ENCODE peak calls at places on chromosomes 1 and 21, in eight cellular contexts. One of them, this sample, is unnamed.
A peak's percentile ranks its signal among the peaks of the same experiment; 100 is the strongest.

GRCh38 chr1:33326690-33327300 is 5.9 kb upstream of the A3GALT2 start:
- DNase-seq in stimulated activated CD8-positive, alpha-beta memory T cell treated with anti-CD3 and anti-CD28 coated beads, Interleukin-7, amount 100 ng/mL, for 1 hour: no peak
- DNase-seq in iPS DF 19.7: no peak
- DNase-seq in left cardiac atrium: no peak
- DNase-seq in HL-60: peak; percentile 58
- DNase-seq in putamen: no peak
- DNase-seq in NCI-H2029: no peak
- DNase-seq in A172: no peak
- DNase-seq in this sample: no peak

GRCh38 chr1:212589434-212589833 is 19.1 kb upstream of the ATF3 start:
- DNase-seq in stimulated activated CD8-positive, alpha-beta memory T cell treated with anti-CD3 and anti-CD28 coated beads, Interleukin-7, amount 100 ng/mL, for 1 hour: no peak
- DNase-seq in iPS DF 19.7: no peak
- DNase-seq in left cardiac atrium: no peak
- DNase-seq in HL-60: no peak
- DNase-seq in putamen: no peak
- DNase-seq in NCI-H2029: no peak
- DNase-seq in A172: no peak
- DNase-seq in this sample: no peak

GRCh38 chr1:118785246-118785645 is 202.9 kb downstream of the TBX15 start:
- DNase-seq in stimulated activated CD8-positive, alpha-beta memory T cell treated with anti-CD3 and anti-CD28 coated beads, Interleukin-7, amount 100 ng/mL, for 1 hour: no peak
- DNase-seq in iPS DF 19.7: no peak
- DNase-seq in left cardiac atrium: no peak
- DNase-seq in HL-60: no peak
- DNase-seq in putamen: no peak
- DNase-seq in NCI-H2029: peak; percentile 2
- DNase-seq in A172: peak; percentile 39
- DNase-seq in this sample: no peak

GRCh38 chr1:101485712-101486111 is 248.9 kb downstream of the S1PR1 start:
- DNase-seq in stimulated activated CD8-positive, alpha-beta memory T cell treated with anti-CD3 and anti-CD28 coated beads, Interleukin-7, amount 100 ng/mL, for 1 hour: no peak
- DNase-seq in iPS DF 19.7: no peak
- DNase-seq in left cardiac atrium: no peak
- DNase-seq in HL-60: no peak
- DNase-seq in putamen: no peak
- DNase-seq in NCI-H2029: no peak
- DNase-seq in A172: no peak
- DNase-seq in this sample: no peak

GRCh38 chr1:9319789-9320519 is 27.3 kb downstream of the SPSB1 start:
- DNase-seq in stimulated activated CD8-positive, alpha-beta memory T cell treated with anti-CD3 and anti-CD28 coated beads, Interleukin-7, amount 100 ng/mL, for 1 hour: no peak
- DNase-seq in iPS DF 19.7: no peak
- DNase-seq in left cardiac atrium: no peak
- DNase-seq in HL-60: no peak
- DNase-seq in putamen: no peak
- DNase-seq in NCI-H2029: no peak
- DNase-seq in A172: no peak
- DNase-seq in this sample: no peak

GRCh38 chr1:224684920-224685547 is 68.9 kb downstream of the CNIH3 start:
- DNase-seq in stimulated activated CD8-positive, alpha-beta memory T cell treated with anti-CD3 and anti-CD28 coated beads, Interleukin-7, amount 100 ng/mL, for 1 hour: no peak
- DNase-seq in iPS DF 19.7: no peak
- DNase-seq in left cardiac atrium: no peak
- DNase-seq in HL-60: no peak
- DNase-seq in putamen: peak; percentile 22
- DNase-seq in NCI-H2029: no peak
- DNase-seq in A172: peak; percentile 30
- DNase-seq in this sample: no peak

GRCh38 chr1:39105841-39106765 is 80.0 kb downstream of the NDUFS5 start:
- DNase-seq in stimulated activated CD8-positive, alpha-beta memory T cell treated with anti-CD3 and anti-CD28 coated beads, Interleukin-7, amount 100 ng/mL, for 1 hour: no peak
- DNase-seq in iPS DF 19.7: no peak
- DNase-seq in left cardiac atrium: peak; percentile 67
- DNase-seq in HL-60: no peak
- DNase-seq in putamen: no peak
- DNase-seq in NCI-H2029: peak; percentile 95
- DNase-seq in A172: peak; percentile 52
- DNase-seq in this sample: no peak

GRCh38 chr1:32142446-32143301 is 34.8 kb downstream of the KPNA6 start:
- DNase-seq in stimulated activated CD8-positive, alpha-beta memory T cell treated with anti-CD3 and anti-CD28 coated beads, Interleukin-7, amount 100 ng/mL, for 1 hour: no peak
- DNase-seq in iPS DF 19.7: no peak
- DNase-seq in left cardiac atrium: peak; percentile 48
- DNase-seq in HL-60: no peak
- DNase-seq in putamen: no peak
- DNase-seq in NCI-H2029: peak; percentile 85
- DNase-seq in A172: peak; percentile 4
- DNase-seq in this sample: no peak

GRCh38 chr1:156608981-156609380 is 7.7 kb upstream of the GPATCH4 start:
- DNase-seq in stimulated activated CD8-positive, alpha-beta memory T cell treated with anti-CD3 and anti-CD28 coated beads, Interleukin-7, amount 100 ng/mL, for 1 hour: peak; percentile 39
- DNase-seq in iPS DF 19.7: no peak
- DNase-seq in left cardiac atrium: no peak
- DNase-seq in HL-60: no peak
- DNase-seq in putamen: no peak
- DNase-seq in NCI-H2029: no peak
- DNase-seq in A172: no peak
- DNase-seq in this sample: no peak

GRCh38 chr1:62962794-62963776 is 179.2 kb downstream of the ATG4C start:
- DNase-seq in stimulated activated CD8-positive, alpha-beta memory T cell treated with anti-CD3 and anti-CD28 coated beads, Interleukin-7, amount 100 ng/mL, for 1 hour: no peak
- DNase-seq in iPS DF 19.7: peak; percentile 71
- DNase-seq in left cardiac atrium: peak; percentile 36
- DNase-seq in HL-60: peak; percentile 2
- DNase-seq in putamen: no peak
- DNase-seq in NCI-H2029: peak; percentile 7
- DNase-seq in A172: peak; percentile 15
- DNase-seq in this sample: no peak

GRCh38 chr1:156677616-156678596 is 699 bp upstream of the NES start:
- DNase-seq in stimulated activated CD8-positive, alpha-beta memory T cell treated with anti-CD3 and anti-CD28 coated beads, Interleukin-7, amount 100 ng/mL, for 1 hour: no peak
- DNase-seq in iPS DF 19.7: no peak
- DNase-seq in left cardiac atrium: peak; percentile 80
- DNase-seq in HL-60: no peak
- DNase-seq in putamen: peak; percentile 81
- DNase-seq in NCI-H2029: peak; percentile 16
- DNase-seq in A172: peak; percentile 94
- DNase-seq in this sample: no peak

GRCh38 chr1:35569956-35570355 is 3.2 kb upstream of the TFAP2E start:
- DNase-seq in stimulated activated CD8-positive, alpha-beta memory T cell treated with anti-CD3 and anti-CD28 coated beads, Interleukin-7, amount 100 ng/mL, for 1 hour: no peak
- DNase-seq in iPS DF 19.7: no peak
- DNase-seq in left cardiac atrium: no peak
- DNase-seq in HL-60: no peak
- DNase-seq in putamen: no peak
- DNase-seq in NCI-H2029: no peak
- DNase-seq in A172: peak; percentile 22
- DNase-seq in this sample: no peak

GRCh38 chr1:27555700-27556424 is 48.1 kb downstream of the AHDC1 start:
- DNase-seq in stimulated activated CD8-positive, alpha-beta memory T cell treated with anti-CD3 and anti-CD28 coated beads, Interleukin-7, amount 100 ng/mL, for 1 hour: no peak
- DNase-seq in iPS DF 19.7: no peak
- DNase-seq in left cardiac atrium: peak; percentile 72
- DNase-seq in HL-60: peak; percentile 27
- DNase-seq in putamen: no peak
- DNase-seq in NCI-H2029: no peak
- DNase-seq in A172: no peak
- DNase-seq in this sample: no peak

GRCh38 chr1:11286735-11287410 is 13.9 kb downstream of the UBIAD1 start:
- DNase-seq in stimulated activated CD8-positive, alpha-beta memory T cell treated with anti-CD3 and anti-CD28 coated beads, Interleukin-7, amount 100 ng/mL, for 1 hour: no peak
- DNase-seq in iPS DF 19.7: peak; percentile 80
- DNase-seq in left cardiac atrium: no peak
- DNase-seq in HL-60: no peak
- DNase-seq in putamen: no peak
- DNase-seq in NCI-H2029: no peak
- DNase-seq in A172: no peak
- DNase-seq in this sample: no peak

GRCh38 chr1:160028426-160028825 is 3.4 kb downstream of the PIGM start:
- DNase-seq in stimulated activated CD8-positive, alpha-beta memory T cell treated with anti-CD3 and anti-CD28 coated beads, Interleukin-7, amount 100 ng/mL, for 1 hour: no peak
- DNase-seq in iPS DF 19.7: no peak
- DNase-seq in left cardiac atrium: no peak
- DNase-seq in HL-60: no peak
- DNase-seq in putamen: no peak
- DNase-seq in NCI-H2029: no peak
- DNase-seq in A172: no peak
- DNase-seq in this sample: no peak

GRCh38 chr1:7805460-7805859 is 21.4 kb downstream of the PER3 start:
- DNase-seq in stimulated activated CD8-positive, alpha-beta memory T cell treated with anti-CD3 and anti-CD28 coated beads, Interleukin-7, amount 100 ng/mL, for 1 hour: no peak
- DNase-seq in iPS DF 19.7: no peak
- DNase-seq in left cardiac atrium: no peak
- DNase-seq in HL-60: no peak
- DNase-seq in putamen: no peak
- DNase-seq in NCI-H2029: no peak
- DNase-seq in A172: no peak
- DNase-seq in this sample: no peak

GRCh38 chr1:240426056-240426455 is 185.9 kb downstream of the GREM2 start:
- DNase-seq in stimulated activated CD8-positive, alpha-beta memory T cell treated with anti-CD3 and anti-CD28 coated beads, Interleukin-7, amount 100 ng/mL, for 1 hour: no peak
- DNase-seq in iPS DF 19.7: no peak
- DNase-seq in left cardiac atrium: no peak
- DNase-seq in HL-60: no peak
- DNase-seq in putamen: no peak
- DNase-seq in NCI-H2029: no peak
- DNase-seq in A172: no peak
- DNase-seq in this sample: no peak

GRCh38 chr1:214603819-214604252 is 841 bp downstream of the CENPF start:
- DNase-seq in stimulated activated CD8-positive, alpha-beta memory T cell treated with anti-CD3 and anti-CD28 coated beads, Interleukin-7, amount 100 ng/mL, for 1 hour: no peak
- DNase-seq in iPS DF 19.7: no peak
- DNase-seq in left cardiac atrium: no peak
- DNase-seq in HL-60: no peak
- DNase-seq in putamen: no peak
- DNase-seq in NCI-H2029: no peak
- DNase-seq in A172: peak; percentile 36
- DNase-seq in this sample: no peak

GRCh38 chr1:100034465-100034864 is 64.7 kb downstream of the SLC35A3 start:
- DNase-seq in stimulated activated CD8-positive, alpha-beta memory T cell treated with anti-CD3 and anti-CD28 coated beads, Interleukin-7, amount 100 ng/mL, for 1 hour: no peak
- DNase-seq in iPS DF 19.7: no peak
- DNase-seq in left cardiac atrium: no peak
- DNase-seq in HL-60: no peak
- DNase-seq in putamen: peak; percentile 14
- DNase-seq in NCI-H2029: peak; percentile 6
- DNase-seq in A172: no peak
- DNase-seq in this sample: no peak

GRCh38 chr1:153288634-153289275 is 24.0 kb downstream of the PGLYRP3 start:
- DNase-seq in stimulated activated CD8-positive, alpha-beta memory T cell treated with anti-CD3 and anti-CD28 coated beads, Interleukin-7, amount 100 ng/mL, for 1 hour: no peak
- DNase-seq in iPS DF 19.7: no peak
- DNase-seq in left cardiac atrium: no peak
- DNase-seq in HL-60: no peak
- DNase-seq in putamen: no peak
- DNase-seq in NCI-H2029: no peak
- DNase-seq in A172: peak; percentile 22
- DNase-seq in this sample: no peak

GRCh38 chr1:36453600-36454388 is 3.5 kb upstream of the OSCP1 start:
- DNase-seq in stimulated activated CD8-positive, alpha-beta memory T cell treated with anti-CD3 and anti-CD28 coated beads, Interleukin-7, amount 100 ng/mL, for 1 hour: no peak
- DNase-seq in iPS DF 19.7: no peak
- DNase-seq in left cardiac atrium: no peak
- DNase-seq in HL-60: no peak
- DNase-seq in putamen: no peak
- DNase-seq in NCI-H2029: no peak
- DNase-seq in A172: no peak
- DNase-seq in this sample: no peak

GRCh38 chr21:41142051-41142795 is 25.7 kb upstream of the BACE2 start:
- DNase-seq in stimulated activated CD8-positive, alpha-beta memory T cell treated with anti-CD3 and anti-CD28 coated beads, Interleukin-7, amount 100 ng/mL, for 1 hour: no peak
- DNase-seq in iPS DF 19.7: no peak
- DNase-seq in left cardiac atrium: peak; percentile 34
- DNase-seq in HL-60: no peak
- DNase-seq in putamen: no peak
- DNase-seq in NCI-H2029: no peak
- DNase-seq in A172: peak; percentile 93
- DNase-seq in this sample: no peak

GRCh38 chr1:157004771-157005170 is 40.8 kb downstream of the ARHGEF11 start:
- DNase-seq in stimulated activated CD8-positive, alpha-beta memory T cell treated with anti-CD3 and anti-CD28 coated beads, Interleukin-7, amount 100 ng/mL, for 1 hour: no peak
- DNase-seq in iPS DF 19.7: no peak
- DNase-seq in left cardiac atrium: no peak
- DNase-seq in HL-60: no peak
- DNase-seq in putamen: no peak
- DNase-seq in NCI-H2029: no peak
- DNase-seq in A172: no peak
- DNase-seq in this sample: no peak

GRCh38 chr1:200564319-200564718 is 56.2 kb downstream of the KIF14 start:
- DNase-seq in stimulated activated CD8-positive, alpha-beta memory T cell treated with anti-CD3 and anti-CD28 coated beads, Interleukin-7, amount 100 ng/mL, for 1 hour: no peak
- DNase-seq in iPS DF 19.7: no peak
- DNase-seq in left cardiac atrium: no peak
- DNase-seq in HL-60: no peak
- DNase-seq in putamen: no peak
- DNase-seq in NCI-H2029: no peak
- DNase-seq in A172: no peak
- DNase-seq in this sample: no peak

GRCh38 chr1:45123358-45123757 is 83.0 kb downstream of the ZSWIM5 start:
- DNase-seq in stimulated activated CD8-positive, alpha-beta memory T cell treated with anti-CD3 and anti-CD28 coated beads, Interleukin-7, amount 100 ng/mL, for 1 hour: no peak
- DNase-seq in iPS DF 19.7: no peak
- DNase-seq in left cardiac atrium: no peak
- DNase-seq in HL-60: no peak
- DNase-seq in putamen: no peak
- DNase-seq in NCI-H2029: no peak
- DNase-seq in A172: no peak
- DNase-seq in this sample: no peak

GRCh38 chr1:89670168-89670567 is 37.2 kb downstream of the LRRC8C start:
- DNase-seq in stimulated activated CD8-positive, alpha-beta memory T cell treated with anti-CD3 and anti-CD28 coated beads, Interleukin-7, amount 100 ng/mL, for 1 hour: no peak
- DNase-seq in iPS DF 19.7: no peak
- DNase-seq in left cardiac atrium: no peak
- DNase-seq in HL-60: peak; percentile 63
- DNase-seq in putamen: no peak
- DNase-seq in NCI-H2029: no peak
- DNase-seq in A172: no peak
- DNase-seq in this sample: no peak

GRCh38 chr1:161487483-161487827 is 17.8 kb upstream of the FCGR2A start:
- DNase-seq in stimulated activated CD8-positive, alpha-beta memory T cell treated with anti-CD3 and anti-CD28 coated beads, Interleukin-7, amount 100 ng/mL, for 1 hour: no peak
- DNase-seq in iPS DF 19.7: no peak
- DNase-seq in left cardiac atrium: peak; percentile 53
- DNase-seq in HL-60: no peak
- DNase-seq in putamen: no peak
- DNase-seq in NCI-H2029: no peak
- DNase-seq in A172: peak; percentile 81
- DNase-seq in this sample: peak; percentile 36

GRCh38 chr1:70685300-70686286 is 274.5 kb downstream of the CTH start:
- DNase-seq in stimulated activated CD8-positive, alpha-beta memory T cell treated with anti-CD3 and anti-CD28 coated beads, Interleukin-7, amount 100 ng/mL, for 1 hour: peak; percentile 10
- DNase-seq in iPS DF 19.7: peak; percentile 59
- DNase-seq in left cardiac atrium: peak; percentile 55
- DNase-seq in HL-60: peak; percentile 55
- DNase-seq in putamen: peak; percentile 19
- DNase-seq in NCI-H2029: peak; percentile 56
- DNase-seq in A172: peak; percentile 52
- DNase-seq in this sample: peak; percentile 37

GRCh38 chr1:239363920-239364319 is 22.4 kb upstream of the CHRM3 start:
- DNase-seq in stimulated activated CD8-positive, alpha-beta memory T cell treated with anti-CD3 and anti-CD28 coated beads, Interleukin-7, amount 100 ng/mL, for 1 hour: no peak
- DNase-seq in iPS DF 19.7: no peak
- DNase-seq in left cardiac atrium: no peak
- DNase-seq in HL-60: no peak
- DNase-seq in putamen: no peak
- DNase-seq in NCI-H2029: no peak
- DNase-seq in A172: no peak
- DNase-seq in this sample: no peak

GRCh38 chr1:40312238-40313205 is 4.6 kb downstream of the COL9A2 start:
- DNase-seq in stimulated activated CD8-positive, alpha-beta memory T cell treated with anti-CD3 and anti-CD28 coated beads, Interleukin-7, amount 100 ng/mL, for 1 hour: no peak
- DNase-seq in iPS DF 19.7: no peak
- DNase-seq in left cardiac atrium: no peak
- DNase-seq in HL-60: peak; percentile 69
- DNase-seq in putamen: no peak
- DNase-seq in NCI-H2029: peak; percentile 77
- DNase-seq in A172: no peak
- DNase-seq in this sample: no peak

GRCh38 chr1:39141925-39142324 is 62.6 kb upstream of the MACF1 start:
- DNase-seq in stimulated activated CD8-positive, alpha-beta memory T cell treated with anti-CD3 and anti-CD28 coated beads, Interleukin-7, amount 100 ng/mL, for 1 hour: no peak
- DNase-seq in iPS DF 19.7: peak; percentile 90
- DNase-seq in left cardiac atrium: no peak
- DNase-seq in HL-60: no peak
- DNase-seq in putamen: no peak
- DNase-seq in NCI-H2029: no peak
- DNase-seq in A172: peak; percentile 11
- DNase-seq in this sample: no peak

GRCh38 chr1:76130992-76131391 is 56.4 kb downstream of the ST6GALNAC3 start:
- DNase-seq in stimulated activated CD8-positive, alpha-beta memory T cell treated with anti-CD3 and anti-CD28 coated beads, Interleukin-7, amount 100 ng/mL, for 1 hour: no peak
- DNase-seq in iPS DF 19.7: no peak
- DNase-seq in left cardiac atrium: no peak
- DNase-seq in HL-60: no peak
- DNase-seq in putamen: no peak
- DNase-seq in NCI-H2029: no peak
- DNase-seq in A172: no peak
- DNase-seq in this sample: no peak

GRCh38 chr21:42964086-42964485 is 10.3 kb upstream of the PKNOX1 start:
- DNase-seq in stimulated activated CD8-positive, alpha-beta memory T cell treated with anti-CD3 and anti-CD28 coated beads, Interleukin-7, amount 100 ng/mL, for 1 hour: no peak
- DNase-seq in iPS DF 19.7: no peak
- DNase-seq in left cardiac atrium: no peak
- DNase-seq in HL-60: no peak
- DNase-seq in putamen: no peak
- DNase-seq in NCI-H2029: no peak
- DNase-seq in A172: no peak
- DNase-seq in this sample: no peak

GRCh38 chr1:205245096-205245495 is 17.4 kb downstream of the TMCC2 start:
- DNase-seq in stimulated activated CD8-positive, alpha-beta memory T cell treated with anti-CD3 and anti-CD28 coated beads, Interleukin-7, amount 100 ng/mL, for 1 hour: no peak
- DNase-seq in iPS DF 19.7: no peak
- DNase-seq in left cardiac atrium: no peak
- DNase-seq in HL-60: no peak
- DNase-seq in putamen: no peak
- DNase-seq in NCI-H2029: no peak
- DNase-seq in A172: no peak
- DNase-seq in this sample: no peak

This sample was measured in omental fat pad.